ENCODE peak calls at places on chromosomes 6 and 20, in five cellular contexts. L is frontal cortex, B is iris pigment epithelial cell, H is nephron progenitor cell, W is brain microvascular endothelial cell. X is an unnamed sample.

GRCh38 chr6:81772741-81773140 is 20.3 kb upstream of the TENT5A start:
- DNase-seq in W (peak; percentile 52), L (no peak), B (peak; percentile 84), H (no peak), X (no peak)

GRCh38 chr6:156765117-156765516 is 12.1 kb upstream of the ARID1B start:
- DNase-seq in L (no peak), W (no peak), H (no peak), B (no peak), X (no peak)

GRCh38 chr6:96626749-96627353 is 63.9 kb downstream of the FHL5 start:
- DNase-seq in W (no peak), H (no peak), L (peak; percentile 4), B (peak; percentile 45), X (no peak)

GRCh38 chr6:150025201-150025917 is at the start of gene RAET1L:
- DNase-seq in L (no peak), W (peak; percentile 24), H (no peak), B (peak; percentile 67), X (no peak)

GRCh38 chr6:80425089-80425823 is 318.8 kb downstream of the BCKDHB start:
- DNase-seq in B (peak; percentile 94), W (peak; percentile 72), H (no peak), L (no peak), X (no peak)

GRCh38 chr6:31125586-31126363 is 5.5 kb upstream of the CDSN start:
- DNase-seq in W (peak; percentile 55), L (no peak), B (peak; percentile 49), H (no peak), X (no peak)

GRCh38 chr6:157107915-157108651 is 215.2 kb downstream of the TMEM242 start:
- DNase-seq in W (peak; percentile 92), B (peak; percentile 97), L (no peak), H (no peak), X (no peak)

GRCh38 chr6:91437295-91437694 is 850.4 kb upstream of the MAP3K7 start:
- DNase-seq in H (no peak), L (no peak), W (no peak), B (no peak), X (no peak)

GRCh38 chr20:24683676-24684075 is 214.2 kb downstream of the SYNDIG1 start:
- DNase-seq in W (no peak), H (no peak), B (no peak), L (no peak), X (no peak)

GRCh38 chr6:52423971-52424381 is 3.8 kb downstream of the EFHC1 start:
- DNase-seq in B (peak; percentile 93), H (no peak), L (no peak), W (peak; percentile 89), X (no peak)

GRCh38 chr6:42140756-42141602 is 1.4 kb downstream of the C6orf132 start:
- DNase-seq in B (peak; percentile 53), L (no peak), H (no peak), W (no peak), X (no peak)

GRCh38 chr6:87700729-87701675 is 1.0 kb downstream of the AKIRIN2 start:
- DNase-seq in W (peak; percentile 62), H (peak; percentile 47), L (peak; percentile 44), B (peak; percentile 81), X (peak; percentile 69)